ENCODE peak calls at places on chromosome 18, in four cellular contexts. One of them, this sample, is unnamed.

GRCh38 chr18:35127201-35127600 is 86.0 kb downstream of the MAPRE2 start:
- DNase-seq in fibroblast of the aortic adventitia: no peak
- DNase-seq in right cardiac atrium: no peak
- DNase-seq in amniotic epithelial cell: peak
- DNase-seq in this sample: no peak

GRCh38 chr18:43314931-43315330 is 37.6 kb upstream of the SYT4 start:
- DNase-seq in fibroblast of the aortic adventitia: no peak
- DNase-seq in right cardiac atrium: no peak
- DNase-seq in amniotic epithelial cell: no peak
- DNase-seq in this sample: no peak

GRCh38 chr18:9322730-9323129 is 11.8 kb upstream of the TWSG1 start:
- DNase-seq in fibroblast of the aortic adventitia: no peak
- DNase-seq in right cardiac atrium: no peak
- DNase-seq in amniotic epithelial cell: no peak
- DNase-seq in this sample: no peak

GRCh38 chr18:44654555-44654954 is 26.1 kb upstream of the SETBP1 start:
- DNase-seq in fibroblast of the aortic adventitia: peak
- DNase-seq in right cardiac atrium: no peak
- DNase-seq in amniotic epithelial cell: peak
- DNase-seq in this sample: peak

GRCh38 chr18:35444636-35445035 is 53.1 kb downstream of the INO80C start:
- DNase-seq in fibroblast of the aortic adventitia: no peak
- DNase-seq in right cardiac atrium: no peak
- DNase-seq in amniotic epithelial cell: no peak
- DNase-seq in this sample: no peak

GRCh38 chr18:57792741-57793629 is 10.1 kb downstream of the ATP8B1 start:
- DNase-seq in fibroblast of the aortic adventitia: peak
- DNase-seq in right cardiac atrium: peak
- DNase-seq in amniotic epithelial cell: no peak
- DNase-seq in this sample: no peak

GRCh38 chr18:68417826-68418225 is 297.1 kb downstream of the TMX3 start:
- DNase-seq in fibroblast of the aortic adventitia: peak
- DNase-seq in right cardiac atrium: no peak
- DNase-seq in amniotic epithelial cell: peak
- DNase-seq in this sample: peak

GRCh38 chr18:13364721-13365205 is 146.2 kb downstream of the LDLRAD4 start:
- DNase-seq in fibroblast of the aortic adventitia: no peak
- DNase-seq in right cardiac atrium: no peak
- DNase-seq in amniotic epithelial cell: no peak
- DNase-seq in this sample: no peak

GRCh38 chr18:74745658-74746403 is 148.2 kb downstream of the ZNF407 start:
- DNase-seq in fibroblast of the aortic adventitia: peak
- DNase-seq in right cardiac atrium: no peak
- DNase-seq in amniotic epithelial cell: peak
- DNase-seq in this sample: peak

GRCh38 chr18:6816154-6816553 is 86.6 kb downstream of the ARHGAP28 start:
- DNase-seq in fibroblast of the aortic adventitia: no peak
- DNase-seq in right cardiac atrium: no peak
- DNase-seq in amniotic epithelial cell: no peak
- DNase-seq in this sample: no peak

GRCh38 chr18:42583197-42583776 is 532.2 kb downstream of the RIT2 start:
- DNase-seq in fibroblast of the aortic adventitia: peak
- DNase-seq in right cardiac atrium: no peak
- DNase-seq in amniotic epithelial cell: no peak
- DNase-seq in this sample: no peak

GRCh38 chr18:48941672-48942071 is 9.1 kb downstream of the SMAD7 start:
- DNase-seq in fibroblast of the aortic adventitia: no peak
- DNase-seq in right cardiac atrium: peak
- DNase-seq in amniotic epithelial cell: no peak
- DNase-seq in this sample: no peak

GRCh38 chr18:25561923-25562322 is 210.0 kb upstream of the ZNF521 start:
- DNase-seq in fibroblast of the aortic adventitia: peak
- DNase-seq in right cardiac atrium: no peak
- DNase-seq in amniotic epithelial cell: peak
- DNase-seq in this sample: peak

GRCh38 chr18:58195278-58195721 is 151.3 kb downstream of the NEDD4L start:
- DNase-seq in fibroblast of the aortic adventitia: no peak
- DNase-seq in right cardiac atrium: peak
- DNase-seq in amniotic epithelial cell: no peak
- DNase-seq in this sample: no peak

GRCh38 chr18:8844721-8845148 is 139.4 kb downstream of the MTCL1 start:
- DNase-seq in fibroblast of the aortic adventitia: no peak
- DNase-seq in right cardiac atrium: no peak
- DNase-seq in amniotic epithelial cell: peak
- DNase-seq in this sample: no peak

GRCh38 chr18:63808125-63808524 is 32.9 kb downstream of the SERPINB7 start:
- DNase-seq in fibroblast of the aortic adventitia: no peak
- DNase-seq in right cardiac atrium: no peak
- DNase-seq in amniotic epithelial cell: no peak
- DNase-seq in this sample: no peak

GRCh38 chr18:12408247-12408869 is 629 bp downstream of the PRELID3A start:
- DNase-seq in fibroblast of the aortic adventitia: peak
- DNase-seq in right cardiac atrium: no peak
- DNase-seq in amniotic epithelial cell: peak
- DNase-seq in this sample: peak